ENCODE peak calls at places on chromosomes 16 and 17, in seven cellular contexts. One of them, this sample, is unnamed.

GRCh38 chr17:68182940-68183551 is 64.8 kb upstream of the AMZ2 start:
- DNase-seq in H9: peak; percentile 84
- DNase-seq in H1: no peak
- DNase-seq in IMR-90: no peak
- DNase-seq in neuronal stem cell: no peak
- DNase-seq in trophoblast cell: no peak
- DNase-seq in mesenchymal stem cell: no peak
- DNase-seq in this sample: peak; percentile 83

GRCh38 chr16:81517630-81518438 is 73.2 kb downstream of the CMIP start:
- DNase-seq in H9: no peak
- DNase-seq in H1: no peak
- DNase-seq in IMR-90: peak; percentile 55
- DNase-seq in neuronal stem cell: no peak
- DNase-seq in trophoblast cell: no peak
- DNase-seq in mesenchymal stem cell: peak; percentile 52
- DNase-seq in this sample: peak; percentile 54

GRCh38 chr17:40557531-40558299 is 7.6 kb downstream of the CCR7 start:
- DNase-seq in H9: no peak
- DNase-seq in H1: no peak
- DNase-seq in IMR-90: no peak
- DNase-seq in neuronal stem cell: no peak
- DNase-seq in trophoblast cell: no peak
- DNase-seq in mesenchymal stem cell: no peak
- DNase-seq in this sample: no peak

GRCh38 chr17:58587713-58588117 is 73.3 kb upstream of the MTMR4 start:
- DNase-seq in H9: peak; percentile 94
- DNase-seq in H1: peak; percentile 46
- DNase-seq in IMR-90: peak; percentile 27
- DNase-seq in neuronal stem cell: peak; percentile 64
- DNase-seq in trophoblast cell: peak; percentile 54
- DNase-seq in mesenchymal stem cell: peak; percentile 54
- DNase-seq in this sample: peak; percentile 83

GRCh38 chr17:35245196-35245486 is 2.3 kb downstream of the SLFN5 start:
- DNase-seq in H9: no peak
- DNase-seq in H1: no peak
- DNase-seq in IMR-90: peak; percentile 97
- DNase-seq in neuronal stem cell: no peak
- DNase-seq in trophoblast cell: no peak
- DNase-seq in mesenchymal stem cell: peak; percentile 76
- DNase-seq in this sample: peak; percentile 44

GRCh38 chr17:39393732-39394131 is 7.7 kb downstream of the FBXL20 start:
- DNase-seq in H9: no peak
- DNase-seq in H1: no peak
- DNase-seq in IMR-90: no peak
- DNase-seq in neuronal stem cell: no peak
- DNase-seq in trophoblast cell: no peak
- DNase-seq in mesenchymal stem cell: no peak
- DNase-seq in this sample: no peak

GRCh38 chr16:88983771-88984687 is 7.0 kb upstream of the CBFA2T3 start:
- DNase-seq in H9: no peak
- DNase-seq in H1: no peak
- DNase-seq in IMR-90: no peak
- DNase-seq in neuronal stem cell: no peak
- DNase-seq in trophoblast cell: no peak
- DNase-seq in mesenchymal stem cell: no peak
- DNase-seq in this sample: no peak

GRCh38 chr17:83200231-83200699 is 120.9 kb downstream of the METRNL start:
- DNase-seq in H9: no peak
- DNase-seq in H1: no peak
- DNase-seq in IMR-90: peak; percentile 26
- DNase-seq in neuronal stem cell: no peak
- DNase-seq in trophoblast cell: peak; percentile 62
- DNase-seq in mesenchymal stem cell: no peak
- DNase-seq in this sample: no peak

GRCh38 chr16:85003723-85004586 is 7.4 kb downstream of the ZDHHC7 start:
- DNase-seq in H9: no peak
- DNase-seq in H1: no peak
- DNase-seq in IMR-90: no peak
- DNase-seq in neuronal stem cell: no peak
- DNase-seq in trophoblast cell: no peak
- DNase-seq in mesenchymal stem cell: no peak
- DNase-seq in this sample: no peak

GRCh38 chr17:9957244-9957643 is 52.2 kb upstream of the RCVRN start:
- DNase-seq in H9: no peak
- DNase-seq in H1: no peak
- DNase-seq in IMR-90: no peak
- DNase-seq in neuronal stem cell: no peak
- DNase-seq in trophoblast cell: no peak
- DNase-seq in mesenchymal stem cell: no peak
- DNase-seq in this sample: no peak

GRCh38 chr16:20114356-20114755 is 40.7 kb upstream of the GPR139 start:
- DNase-seq in H9: no peak
- DNase-seq in H1: no peak
- DNase-seq in IMR-90: no peak
- DNase-seq in neuronal stem cell: no peak
- DNase-seq in trophoblast cell: no peak
- DNase-seq in mesenchymal stem cell: no peak
- DNase-seq in this sample: no peak

GRCh38 chr16:14286381-14287230 is 215.5 kb downstream of the MRTFB start:
- DNase-seq in H9: peak; percentile 64
- DNase-seq in H1: no peak
- DNase-seq in IMR-90: no peak
- DNase-seq in neuronal stem cell: no peak
- DNase-seq in trophoblast cell: no peak
- DNase-seq in mesenchymal stem cell: no peak
- DNase-seq in this sample: peak; percentile 64

GRCh38 chr17:39607057-39607850 is 466 bp downstream of the NEUROD2 start:
- DNase-seq in H9: peak; percentile 62
- DNase-seq in H1: no peak
- DNase-seq in IMR-90: no peak
- DNase-seq in neuronal stem cell: no peak
- DNase-seq in trophoblast cell: no peak
- DNase-seq in mesenchymal stem cell: no peak
- DNase-seq in this sample: no peak

GRCh38 chr17:36104601-36105000 is 974 bp downstream of the CCL4 start:
- DNase-seq in H9: peak; percentile 9
- DNase-seq in H1: no peak
- DNase-seq in IMR-90: no peak
- DNase-seq in neuronal stem cell: no peak
- DNase-seq in trophoblast cell: no peak
- DNase-seq in mesenchymal stem cell: no peak
- DNase-seq in this sample: no peak

GRCh38 chr16:55853114-55853513 is 20.2 kb upstream of the CES1 start:
- DNase-seq in H9: no peak
- DNase-seq in H1: no peak
- DNase-seq in IMR-90: peak; percentile 26
- DNase-seq in neuronal stem cell: no peak
- DNase-seq in trophoblast cell: no peak
- DNase-seq in mesenchymal stem cell: no peak
- DNase-seq in this sample: no peak

GRCh38 chr17:16439867-16440351 is 24.5 kb downstream of the TRPV2 start:
- DNase-seq in H9: no peak
- DNase-seq in H1: no peak
- DNase-seq in IMR-90: no peak
- DNase-seq in neuronal stem cell: no peak
- DNase-seq in trophoblast cell: no peak
- DNase-seq in mesenchymal stem cell: peak; percentile 42
- DNase-seq in this sample: no peak

GRCh38 chr17:41535764-41536481 is 7.8 kb upstream of the KRT19 start:
- DNase-seq in H9: no peak
- DNase-seq in H1: no peak
- DNase-seq in IMR-90: no peak
- DNase-seq in neuronal stem cell: no peak
- DNase-seq in trophoblast cell: peak; percentile 98
- DNase-seq in mesenchymal stem cell: no peak
- DNase-seq in this sample: peak; percentile 89

GRCh38 chr17:74608511-74608910 is 15.0 kb downstream of the CD300E start:
- DNase-seq in H9: no peak
- DNase-seq in H1: no peak
- DNase-seq in IMR-90: no peak
- DNase-seq in neuronal stem cell: no peak
- DNase-seq in trophoblast cell: no peak
- DNase-seq in mesenchymal stem cell: no peak
- DNase-seq in this sample: no peak

GRCh38 chr17:31787857-31788570 is 71.0 kb downstream of the COPRS start:
- DNase-seq in H9: no peak
- DNase-seq in H1: no peak
- DNase-seq in IMR-90: peak; percentile 93
- DNase-seq in neuronal stem cell: no peak
- DNase-seq in trophoblast cell: no peak
- DNase-seq in mesenchymal stem cell: peak; percentile 61
- DNase-seq in this sample: peak; percentile 33

GRCh38 chr17:17494499-17495447 is 1.4 kb downstream of the RASD1 start:
- DNase-seq in H9: peak; percentile 82
- DNase-seq in H1: no peak
- DNase-seq in IMR-90: peak; percentile 37
- DNase-seq in neuronal stem cell: peak; percentile 56
- DNase-seq in trophoblast cell: peak; percentile 45
- DNase-seq in mesenchymal stem cell: peak; percentile 60
- DNase-seq in this sample: peak; percentile 87

GRCh38 chr16:89720520-89720858 is 209 bp downstream of the VPS9D1 start:
- DNase-seq in H9: peak; percentile 67
- DNase-seq in H1: no peak
- DNase-seq in IMR-90: no peak
- DNase-seq in neuronal stem cell: peak; percentile 63
- DNase-seq in trophoblast cell: no peak
- DNase-seq in mesenchymal stem cell: peak; percentile 58
- DNase-seq in this sample: peak; percentile 52

GRCh38 chr16:1300664-1301476 is 8.6 kb upstream of the UBE2I start:
- DNase-seq in H9: peak; percentile 87
- DNase-seq in H1: no peak
- DNase-seq in IMR-90: peak; percentile 22
- DNase-seq in neuronal stem cell: peak; percentile 57
- DNase-seq in trophoblast cell: peak; percentile 47
- DNase-seq in mesenchymal stem cell: peak; percentile 54
- DNase-seq in this sample: peak; percentile 73

GRCh38 chr16:13306153-13306552 is 404.8 kb downstream of the SHISA9 start:
- DNase-seq in H9: no peak
- DNase-seq in H1: no peak
- DNase-seq in IMR-90: no peak
- DNase-seq in neuronal stem cell: no peak
- DNase-seq in trophoblast cell: no peak
- DNase-seq in mesenchymal stem cell: no peak
- DNase-seq in this sample: no peak

GRCh38 chr16:71564377-71564967 is 12.4 kb downstream of the TAT start:
- DNase-seq in H9: no peak
- DNase-seq in H1: peak; percentile 98
- DNase-seq in IMR-90: no peak
- DNase-seq in neuronal stem cell: no peak
- DNase-seq in trophoblast cell: no peak
- DNase-seq in mesenchymal stem cell: no peak
- DNase-seq in this sample: no peak

GRCh38 chr17:17114592-17115225 is 72.5 kb downstream of the MPRIP start:
- DNase-seq in H9: no peak
- DNase-seq in H1: no peak
- DNase-seq in IMR-90: no peak
- DNase-seq in neuronal stem cell: no peak
- DNase-seq in trophoblast cell: no peak
- DNase-seq in mesenchymal stem cell: no peak
- DNase-seq in this sample: no peak

GRCh38 chr17:57577751-57578607 is 167.1 kb downstream of the CCDC182 start:
- DNase-seq in H9: no peak
- DNase-seq in H1: no peak
- DNase-seq in IMR-90: peak; percentile 70
- DNase-seq in neuronal stem cell: peak; percentile 83
- DNase-seq in trophoblast cell: no peak
- DNase-seq in mesenchymal stem cell: peak; percentile 90
- DNase-seq in this sample: peak; percentile 63
- H3K27ac ChIP-seq in H9: no peak overlapping the region
- H3K27ac ChIP-seq in H1: peak overlapping the region; percentile 3
- H3K27ac ChIP-seq in IMR-90: peak overlapping the region; percentile 75
- H3K27ac ChIP-seq in neuronal stem cell: peak overlapping the region; percentile 76
- H3K27ac ChIP-seq in trophoblast cell: no peak overlapping the region
- H3K27ac ChIP-seq in mesenchymal stem cell: no peak overlapping the region
- H3K27ac ChIP-seq in this sample: no peak overlapping the region

DNA sequence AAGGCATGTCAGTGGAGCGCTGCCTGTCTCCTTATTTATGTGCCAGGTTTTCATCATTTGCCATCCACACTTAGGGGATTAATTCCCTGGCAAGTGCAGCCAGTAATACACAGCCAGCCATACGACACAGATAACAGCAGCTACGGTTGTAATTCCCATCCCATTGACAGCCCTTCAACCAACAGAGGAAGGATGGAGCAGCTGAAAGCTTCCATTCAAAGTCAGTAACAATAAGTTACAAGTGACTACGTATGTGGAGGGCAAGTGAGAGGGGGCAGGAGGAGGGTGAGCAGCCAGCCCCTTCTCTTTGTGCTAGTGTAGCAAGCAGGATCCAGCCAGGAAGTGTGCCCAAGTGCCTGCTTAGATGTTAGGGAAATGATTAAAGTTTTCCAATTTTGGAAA is 53.8 kb upstream of the LYRM9 start:
- DNase-seq in H9: no peak
- DNase-seq in H1: no peak
- DNase-seq in IMR-90: no peak
- DNase-seq in neuronal stem cell: peak; percentile 15
- DNase-seq in trophoblast cell: no peak
- DNase-seq in mesenchymal stem cell: no peak
- DNase-seq in this sample: no peak
- H2BK5ac ChIP-seq in H9: no peak overlapping the region
- H2BK5ac ChIP-seq in H1: no peak overlapping the region
- H2BK5ac ChIP-seq in IMR-90: no peak overlapping the region
- H2BK5ac ChIP-seq in neuronal stem cell: no peak overlapping the region
- H2BK5ac ChIP-seq in trophoblast cell: no peak overlapping the region
- H2BK5ac ChIP-seq in mesenchymal stem cell: no peak overlapping the region
- H2BK5ac ChIP-seq in this sample: no peak overlapping the region

GRCh38 chr17:57482657-57483056 is 226.3 kb downstream of the MSI2 start:
- DNase-seq in H9: no peak
- DNase-seq in H1: no peak
- DNase-seq in IMR-90: peak; percentile 43
- DNase-seq in neuronal stem cell: no peak
- DNase-seq in trophoblast cell: no peak
- DNase-seq in mesenchymal stem cell: peak; percentile 53
- DNase-seq in this sample: no peak
- H3K9ac ChIP-seq in H9: no peak overlapping the region
- H3K9ac ChIP-seq in H1: no peak overlapping the region
- H3K9ac ChIP-seq in IMR-90: no peak overlapping the region
- H3K9ac ChIP-seq in neuronal stem cell: no peak overlapping the region
- H3K9ac ChIP-seq in trophoblast cell: no peak overlapping the region
- H3K9ac ChIP-seq in mesenchymal stem cell: peak overlapping the region; percentile 37
- H3K9ac ChIP-seq in this sample: no peak overlapping the region

DNA sequence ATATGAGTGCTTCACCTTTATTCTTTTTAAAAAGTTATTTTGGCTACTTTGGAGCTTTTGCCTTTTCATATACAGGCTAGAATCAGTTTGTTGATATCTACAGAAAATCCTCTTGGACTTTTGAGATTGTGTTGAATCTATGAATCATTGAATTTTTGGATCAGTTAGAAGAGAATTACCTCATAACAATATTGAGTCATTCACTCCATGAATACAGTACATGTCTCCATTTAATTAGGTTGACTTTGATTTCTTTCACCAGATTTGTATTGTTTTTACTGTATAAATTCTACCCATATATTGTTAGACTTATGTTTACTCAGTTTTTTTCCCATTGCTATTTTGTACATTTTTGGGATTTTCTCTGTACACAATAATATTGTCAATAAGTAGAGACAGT is 54.4 kb downstream of the TAOK1 start:
- DNase-seq in H9: no peak
- DNase-seq in H1: no peak
- DNase-seq in IMR-90: peak; percentile 75
- DNase-seq in neuronal stem cell: no peak
- DNase-seq in trophoblast cell: no peak
- DNase-seq in mesenchymal stem cell: peak; percentile 33
- DNase-seq in this sample: no peak
- H3K27ac ChIP-seq in H9: no peak overlapping the region
- H3K27ac ChIP-seq in H1: no peak overlapping the region
- H3K27ac ChIP-seq in IMR-90: no peak overlapping the region
- H3K27ac ChIP-seq in neuronal stem cell: no peak overlapping the region
- H3K27ac ChIP-seq in trophoblast cell: no peak overlapping the region
- H3K27ac ChIP-seq in mesenchymal stem cell: no peak overlapping the region
- H3K27ac ChIP-seq in this sample: no peak overlapping the region

GRCh38 chr17:4446326-4447051 is 12.7 kb downstream of the SPNS3 start:
- DNase-seq in H9: no peak
- DNase-seq in H1: no peak
- DNase-seq in IMR-90: no peak
- DNase-seq in neuronal stem cell: no peak
- DNase-seq in trophoblast cell: no peak
- DNase-seq in mesenchymal stem cell: no peak
- DNase-seq in this sample: no peak
- H2BK5ac ChIP-seq in H9: no peak overlapping the region
- H2BK5ac ChIP-seq in H1: no peak overlapping the region
- H2BK5ac ChIP-seq in IMR-90: no peak overlapping the region
- H2BK5ac ChIP-seq in neuronal stem cell: no peak overlapping the region
- H2BK5ac ChIP-seq in trophoblast cell: no peak overlapping the region
- H2BK5ac ChIP-seq in mesenchymal stem cell: no peak overlapping the region
- H2BK5ac ChIP-seq in this sample: no peak overlapping the region

This sample was measured in mesendoderm.